ENCODE peak calls at places on chromosomes 1 and 21, in seven cellular contexts. T, B, A, C, K, Q and U are unnamed samples.

GRCh38 chr1:57353589-57353988 is 70.3 kb downstream of the DAB1 start:
- DNase-seq in A (no peak), K (peak), Q (no peak), B (no peak), C (no peak), T (no peak), U (no peak)

GRCh38 chr1:241518447-241519307 is 878 bp downstream of the FH start:
- DNase-seq in B (no peak), A (no peak), T (peak), C (peak), Q (peak), K (peak), U (no peak)

GRCh38 chr1:82317671-82318070 is 516.9 kb downstream of the ADGRL2 start:
- DNase-seq in T (no peak), Q (peak), A (no peak), C (no peak), K (no peak), B (no peak), U (no peak)

GRCh38 chr1:86365890-86366289 is 30.2 kb downstream of the ODF2L start:
- DNase-seq in C (no peak), K (no peak), T (no peak), B (no peak), A (no peak), Q (no peak), U (no peak)

GRCh38 chr1:175150596-175151319 is 41.8 kb downstream of the KIAA0040 start:
- DNase-seq in A (peak), C (no peak), Q (peak), T (no peak), K (peak), B (no peak), U (no peak)

GRCh38 chr1:26852701-26853100 is 10.2 kb upstream of the SFN start:
- DNase-seq in T (no peak), B (no peak), K (no peak), C (no peak), Q (no peak), A (no peak), U (no peak)

GRCh38 chr1:200838676-200839445 is 33.9 kb upstream of the GPR25 start:
- DNase-seq in C (no peak), T (no peak), B (no peak), Q (no peak), K (peak), A (no peak), U (no peak)

GRCh38 chr1:156471496-156472490 is 28.8 kb downstream of the MEF2D start:
- DNase-seq in T (no peak), K (no peak), A (no peak), B (no peak), Q (peak), C (peak), U (no peak)

GRCh38 chr1:208203127-208203847 is 40.9 kb downstream of the PLXNA2 start:
- DNase-seq in T (no peak), B (no peak), C (no peak), A (no peak), K (peak), Q (peak), U (no peak)

GRCh38 chr1:55214903-55215193 is 316 bp downstream of the USP24 start:
- DNase-seq in Q (no peak), T (no peak), B (no peak), A (peak), C (peak), K (peak), U (peak)

GRCh38 chr1:218123968-218124367 is 161.1 kb upstream of the RRP15 start:
- DNase-seq in K (no peak), B (no peak), A (peak), T (no peak), C (no peak), Q (no peak), U (peak)

GRCh38 chr21:44579056-44579832 is 1.2 kb downstream of the KRTAP10-5 start:
- DNase-seq in Q (no peak), C (no peak), A (no peak), T (no peak), K (no peak), B (no peak), U (no peak)

GRCh38 chr1:204746838-204747442 is 61.4 kb upstream of the LRRN2 start:
- DNase-seq in B (peak), C (peak), Q (peak), A (peak), K (peak), T (peak), U (peak)

GRCh38 chr21:45016491-45017375 is 57.6 kb upstream of the ADARB1 start:
- DNase-seq in T (no peak), B (no peak), Q (no peak), C (no peak), A (no peak), K (no peak), U (no peak)

GRCh38 chr1:211735208-211736170 is 60.1 kb upstream of the NEK2 start:
- DNase-seq in A (no peak), C (peak), B (peak), K (peak), Q (peak), T (no peak), U (no peak)

GRCh38 chr1:215277537-215277936 is 195.0 kb downstream of the KCNK2 start:
- DNase-seq in C (no peak), B (no peak), K (peak), Q (peak), T (no peak), A (no peak), U (no peak)

GRCh38 chr1:154862927-154863701 is 7.0 kb downstream of the KCNN3 start:
- DNase-seq in A (peak), B (no peak), C (no peak), T (peak), K (no peak), Q (no peak), U (peak)

GRCh38 chr1:9399510-9400424 is 107.1 kb downstream of the SPSB1 start:
- DNase-seq in Q (no peak), A (no peak), B (no peak), T (peak), K (no peak), C (peak), U (no peak)

GRCh38 chr1:247482747-247483146 is 24.8 kb upstream of the OR2B11 start:
- DNase-seq in B (no peak), A (no peak), T (no peak), Q (peak), C (no peak), K (peak), U (no peak)

GRCh38 chr1:204335085-204335484 is 24.6 kb downstream of the PLEKHA6 start:
- DNase-seq in Q (no peak), A (no peak), B (no peak), T (no peak), K (no peak), C (no peak), U (no peak)

GRCh38 chr1:23436520-23437354 is 12.2 kb upstream of the TCEA3 start:
- DNase-seq in T (no peak), B (no peak), K (no peak), C (no peak), A (peak), Q (no peak), U (peak)

GRCh38 chr1:210092366-210092765 is 140.2 kb upstream of the SERTAD4 start:
- DNase-seq in C (no peak), T (no peak), A (no peak), K (no peak), B (no peak), Q (no peak), U (no peak)

GRCh38 chr1:93143136-93143535 is 37.1 kb downstream of the TMED5 start:
- DNase-seq in C (no peak), B (no peak), A (no peak), K (no peak), T (no peak), Q (no peak), U (no peak)

GRCh38 chr1:36879613-36880012 is 154.7 kb downstream of the GRIK3 start:
- DNase-seq in Q (no peak), B (no peak), T (no peak), C (no peak), A (no peak), K (no peak), U (no peak)

DNA sequence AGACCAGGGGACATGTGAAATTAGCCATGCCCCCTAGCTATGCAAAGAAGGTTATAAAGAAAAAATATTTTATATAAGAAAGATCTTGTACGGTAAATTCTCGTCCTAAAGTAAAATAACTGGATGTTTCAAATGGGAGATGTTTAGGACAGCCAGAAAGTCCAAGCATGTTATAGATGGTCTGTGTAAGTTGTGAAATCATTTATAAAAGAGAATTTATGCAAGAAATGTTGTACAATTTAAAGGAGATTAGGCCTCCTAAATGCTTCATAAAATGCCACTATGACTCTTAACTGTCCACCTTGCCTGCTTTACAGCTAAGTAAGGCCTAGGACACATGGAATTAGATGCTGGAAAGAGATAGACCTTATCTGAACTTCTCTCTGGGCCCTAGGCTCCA is 118.1 kb upstream of the POGK start:
- DNase-seq in B (peak), T (peak), A (peak), K (no peak), C (no peak), Q (peak), U (peak)
- TF ChIP-seq EZH2phosphoT487 in B (no peak), T (no peak), A (no peak), K (no peak), C (no peak), Q (no peak), U (no peak)

DNA sequence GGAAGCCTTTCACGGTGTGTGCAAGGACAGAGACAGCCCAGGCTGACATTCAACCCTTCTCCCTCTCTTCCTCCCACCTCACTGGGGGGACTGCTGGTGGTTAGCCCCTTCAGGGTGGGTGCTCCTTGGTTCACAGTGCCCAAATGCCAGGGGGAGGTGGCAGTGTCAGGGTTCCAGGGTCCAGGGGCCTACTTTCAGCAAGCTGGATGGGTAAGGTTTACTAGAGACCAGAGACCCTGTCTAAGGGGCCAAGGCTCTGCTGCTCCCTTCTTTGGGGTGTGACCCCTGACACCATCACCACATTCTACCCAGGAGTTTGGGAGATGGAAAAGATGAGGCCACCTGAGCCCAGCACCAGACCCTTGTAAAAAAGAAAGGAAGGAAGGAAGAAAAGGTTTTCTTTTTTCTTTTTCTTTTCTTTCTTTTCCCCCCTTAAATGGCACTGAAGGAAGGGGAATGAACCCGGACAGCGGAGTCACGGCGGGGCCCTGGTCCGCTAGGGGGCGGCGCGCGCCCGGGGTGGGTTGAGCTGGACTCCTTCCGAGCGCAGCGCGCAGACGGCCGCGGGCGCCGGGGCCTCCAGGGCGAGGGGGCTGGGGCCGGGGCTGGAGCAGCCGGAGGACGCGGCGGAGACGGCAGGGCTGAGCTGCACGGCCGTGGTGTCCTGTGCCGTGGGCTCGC is 18.8 kb downstream of the KNCN start:
- DNase-seq in T (peak), A (peak), B (no peak), K (peak), C (peak), Q (peak), U (peak)
- TF ChIP-seq EZH2phosphoT487 in T (no peak), A (no peak), B (no peak), K (no peak), C (no peak), Q (no peak), U (peak)

GRCh38 chr1:42333662-42334239 is 1.3 kb downstream of the FOXJ3 start:
- DNase-seq in Q (peak), T (peak), K (peak), B (no peak), C (no peak), A (no peak), U (peak)

GRCh38 chr1:42334240-42335049 is 590 bp downstream of the FOXJ3 start:
- DNase-seq in A (peak), B (peak), Q (peak), C (peak), K (peak), T (peak), U (peak)

GRCh38 chr1:42336978-42337377 is 1.9 kb upstream of the FOXJ3 start:
- DNase-seq in K (no peak), C (no peak), T (no peak), Q (no peak), B (no peak), A (no peak), U (peak)

GRCh38 chr1:42335050-42335808 is at the start of gene FOXJ3:
- DNase-seq in C (peak), B (peak), T (peak), A (peak), Q (peak), K (peak), U (peak)

DNA sequence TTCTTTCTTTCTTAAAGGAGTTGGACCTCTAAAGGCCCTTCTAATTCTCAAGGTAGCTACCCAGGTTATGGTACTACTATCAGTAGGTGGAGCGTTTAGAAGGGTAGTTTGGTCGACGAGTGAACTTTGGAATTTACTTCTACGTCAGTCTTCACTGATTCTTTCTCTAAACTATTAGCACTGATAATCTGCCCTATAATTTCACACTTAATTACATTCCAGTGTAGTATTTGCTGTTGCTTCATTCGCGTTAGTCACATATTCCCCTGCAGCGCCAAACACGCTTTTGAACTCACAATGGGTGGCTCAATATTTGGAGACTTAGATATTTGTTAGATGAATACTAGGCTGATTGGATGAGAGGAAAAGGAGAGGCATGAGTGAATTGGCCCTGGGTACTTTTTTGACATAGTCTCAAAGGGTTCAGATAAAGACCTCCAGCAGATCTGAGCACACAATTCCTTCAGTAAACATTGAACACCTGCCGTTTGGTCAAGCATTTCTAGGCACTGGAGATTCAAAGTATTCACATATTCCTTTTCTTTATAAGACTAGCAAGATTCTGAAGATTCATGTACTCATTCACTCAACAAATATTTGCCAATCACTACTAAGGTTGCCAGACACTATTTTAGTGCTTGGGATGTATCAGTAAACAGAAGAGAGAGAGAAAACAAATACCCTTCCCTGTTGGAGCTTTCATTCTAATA is 929 bp upstream of the FOXJ3 start:
- DNase-seq in A (no peak), T (no peak), B (no peak), C (peak), Q (peak), K (peak), U (no peak)
- TF ChIP-seq EZH2phosphoT487 in A (no peak), T (no peak), B (no peak), C (no peak), Q (no peak), K (no peak), U (no peak)

DNA sequence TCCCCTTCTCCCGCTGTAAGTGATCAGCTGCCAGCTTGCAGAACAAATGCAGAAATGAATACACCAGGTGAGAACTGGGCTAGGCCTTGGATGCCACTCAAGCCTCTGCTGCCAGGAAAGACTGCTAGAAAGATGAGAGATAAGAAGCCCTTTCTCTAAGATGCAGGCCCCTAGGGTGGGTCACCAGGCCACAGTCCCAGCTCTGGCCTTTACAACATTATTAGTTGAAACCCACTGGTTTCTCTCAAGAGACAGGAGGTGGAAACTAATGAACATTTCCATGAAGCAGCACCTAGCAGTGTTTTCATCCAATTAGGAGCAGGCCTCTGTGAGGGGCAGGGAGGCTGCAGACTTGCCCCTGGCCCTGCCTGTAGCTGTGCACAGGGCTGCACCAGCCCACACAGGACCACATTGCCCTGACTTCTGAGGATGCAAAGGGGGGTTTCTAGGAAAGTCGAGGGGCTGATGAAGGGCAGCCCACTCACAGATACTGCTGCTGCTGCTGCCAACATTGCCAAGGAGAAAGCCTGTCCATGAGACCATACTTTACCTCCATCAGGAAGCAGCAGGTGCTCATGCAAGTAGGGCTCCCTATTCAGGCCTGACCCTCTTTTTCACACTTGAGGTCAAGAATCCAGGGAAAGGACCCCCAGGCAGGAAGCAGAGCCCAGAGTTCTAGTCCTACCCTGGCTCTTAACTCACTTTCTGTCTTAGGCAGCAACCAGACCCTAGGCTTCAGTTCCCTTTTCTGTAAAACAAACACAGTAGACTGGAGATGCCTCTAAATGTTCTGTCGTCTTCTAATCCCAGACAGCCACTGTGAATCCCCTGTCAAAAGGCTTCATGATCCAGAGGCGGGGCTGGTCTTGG is 120.5 kb downstream of the GLIS1 start:
- DNase-seq in Q (no peak), K (no peak), A (no peak), B (no peak), C (no peak), T (no peak), U (no peak)
- TF ChIP-seq EZH2phosphoT487 in Q (no peak), K (no peak), A (no peak), B (no peak), C (no peak), T (no peak), U (no peak)

DNA sequence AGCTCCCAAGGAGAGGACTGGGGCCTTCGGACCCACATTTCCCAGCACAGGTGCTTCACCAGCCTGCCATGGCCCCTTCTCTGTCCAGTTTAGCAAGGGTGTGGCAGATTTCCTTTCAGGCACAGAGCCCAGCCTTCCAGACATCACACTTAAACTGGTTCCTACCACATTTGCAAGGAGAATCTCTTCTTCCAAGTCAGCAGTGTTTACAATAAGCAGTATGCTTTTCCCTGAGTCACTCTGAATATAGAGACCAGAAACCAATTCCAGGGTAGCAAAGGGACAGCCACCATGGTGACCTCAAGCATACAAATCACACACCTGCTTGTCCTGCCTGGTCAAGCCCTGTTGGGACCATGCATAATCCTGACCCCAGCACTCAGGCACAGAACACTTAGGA is 8.7 kb upstream of the CBR3 start:
- DNase-seq in Q (peak), B (no peak), T (no peak), C (no peak), A (no peak), K (peak), U (no peak)
- TF ChIP-seq EZH2phosphoT487 in Q (no peak), B (no peak), T (no peak), C (no peak), A (no peak), K (no peak), U (no peak)

GRCh38 chr1:62436466-62437272 is at the start of gene USP1:
- DNase-seq in B (peak), C (peak), A (peak), K (peak), Q (peak), T (peak), U (peak)

GRCh38 chr1:62433861-62434611 is 2.8 kb upstream of the USP1 start:
- DNase-seq in T (peak), A (no peak), B (no peak), Q (peak), K (peak), C (no peak), U (no peak)

GRCh38 chr1:62434612-62434994 is 2.2 kb upstream of the USP1 start:
- DNase-seq in C (no peak), B (no peak), A (no peak), K (no peak), Q (no peak), T (no peak), U (no peak)

GRCh38 chr1:62436039-62436465 is 797 bp upstream of the USP1 start:
- DNase-seq in C (no peak), Q (no peak), K (peak), T (no peak), B (no peak), A (no peak), U (no peak)

GRCh38 chr1:62435231-62436038 is 1.4 kb upstream of the USP1 start:
- DNase-seq in C (no peak), Q (no peak), T (no peak), B (peak), A (peak), K (peak), U (no peak)
- TF ChIP-seq EZH2phosphoT487 in C (no peak), Q (no peak), T (no peak), B (no peak), A (no peak), K (no peak), U (no peak)

DNA sequence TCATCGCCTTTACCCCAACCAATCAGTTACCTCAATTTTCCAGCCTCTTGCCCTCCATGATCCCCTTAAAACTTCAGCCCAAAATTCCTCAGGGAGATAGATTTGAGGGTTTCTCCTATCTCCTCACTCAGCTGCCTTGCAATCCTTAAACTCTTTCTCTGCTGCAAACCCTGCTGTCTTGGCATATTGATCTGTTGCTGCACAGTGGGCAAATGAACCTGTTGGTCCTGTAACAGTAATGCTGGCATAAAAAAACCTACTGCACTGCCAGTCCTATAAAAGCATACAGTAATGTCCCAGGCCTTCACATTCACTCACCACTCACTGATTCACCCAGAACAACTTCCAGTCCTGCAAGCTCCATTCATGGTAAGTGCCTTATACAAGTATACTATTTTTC is 5.1 kb upstream of the TEDDM1 start:
- DNase-seq in T (no peak), Q (no peak), B (no peak), K (no peak), C (no peak), A (no peak), U (no peak)
- TF ChIP-seq EZH2phosphoT487 in T (no peak), Q (no peak), B (no peak), K (no peak), C (no peak), A (no peak), U (no peak)

GRCh38 chr1:46223472-46223943 is 20.4 kb downstream of the LURAP1 start:
- DNase-seq in Q (peak), A (peak), B (peak), K (peak), T (peak), C (peak), U (peak)
- TF ChIP-seq EZH2phosphoT487 in Q (no peak), A (no peak), B (no peak), K (no peak), T (no peak), C (no peak), U (no peak)